ENCODE peak calls at places on chromosomes 11 and 22, in eight cellular contexts. V is MM.1S, W is Panc1, I is BJ, C is hepatocyte, L is AG04449, M is psoas muscle, Y is PC-3. B is an unnamed sample.

GRCh38 chr22:43126506-43127165 is 16.1 kb downstream of the BIK start:
- DNase-seq in V (no peak), W (no peak), I (peak), C (peak), L (peak), M (no peak), Y (peak), B (peak)

GRCh38 chr11:57649826-57650738 is at the start of gene YPEL4:
- DNase-seq in V (no peak), W (no peak), I (no peak), C (peak), L (no peak), M (peak), Y (peak), B (peak)

GRCh38 chr22:19622061-19622441 is 92.3 kb upstream of the SEPTIN5 start:
- DNase-seq in V (no peak), W (no peak), I (no peak), C (no peak), L (no peak), M (no peak), Y (no peak), B (no peak)

GRCh38 chr11:12674936-12675696 is 895 bp downstream of the TEAD1 start:
- DNase-seq in V (peak), W (no peak), I (no peak), C (peak), L (no peak), M (peak), Y (no peak), B (no peak)

GRCh38 chr11:66443602-66444001 is 5.0 kb upstream of the MRPL11 start:
- DNase-seq in V (no peak), W (no peak), I (peak), C (no peak), L (peak), M (no peak), Y (peak), B (peak)

GRCh38 chr11:69557266-69557665 is 75.8 kb downstream of the LINC01488 start:
- DNase-seq in V (no peak), W (no peak), I (no peak), C (no peak), L (no peak), M (no peak), Y (no peak), B (no peak)

GRCh38 chr22:29011200-29011867 is 50.3 kb downstream of the C22orf31 start:
- DNase-seq in V (no peak), W (no peak), I (no peak), C (no peak), L (no peak), M (no peak), Y (no peak), B (no peak)

GRCh38 chr11:68441466-68442230 is 18.9 kb upstream of the PPP6R3 start:
- DNase-seq in V (no peak), W (no peak), I (no peak), C (no peak), L (peak), M (peak), Y (no peak), B (peak)

DNA sequence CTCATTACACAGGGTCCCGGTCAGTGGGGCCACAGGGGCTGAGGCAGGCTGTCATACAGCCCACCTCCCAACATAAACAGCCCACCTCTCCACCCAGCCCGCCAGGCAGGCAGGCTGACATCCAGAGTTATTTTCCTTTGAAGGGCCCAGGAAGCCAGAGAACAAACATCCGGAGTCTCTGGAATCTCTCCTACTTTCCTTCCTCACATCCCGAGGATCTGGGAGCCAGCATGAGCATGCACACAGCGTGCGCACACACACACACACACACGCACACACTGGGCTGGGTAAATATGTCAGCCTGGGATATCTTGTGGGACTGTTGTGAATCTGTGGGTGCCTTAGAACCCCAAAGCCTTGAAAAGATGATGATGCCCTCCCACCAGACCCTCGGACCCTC is 55.4 kb downstream of the PDE2A start:
- DNase-seq in V (no peak), W (no peak), I (no peak), C (no peak), L (no peak), M (no peak), Y (no peak), B (peak)
- TF ChIP-seq CTCF in V (no peak), W (no peak), I (no peak), C (no peak), L (no peak), M (no peak), Y (no peak), B (no peak)

DNA sequence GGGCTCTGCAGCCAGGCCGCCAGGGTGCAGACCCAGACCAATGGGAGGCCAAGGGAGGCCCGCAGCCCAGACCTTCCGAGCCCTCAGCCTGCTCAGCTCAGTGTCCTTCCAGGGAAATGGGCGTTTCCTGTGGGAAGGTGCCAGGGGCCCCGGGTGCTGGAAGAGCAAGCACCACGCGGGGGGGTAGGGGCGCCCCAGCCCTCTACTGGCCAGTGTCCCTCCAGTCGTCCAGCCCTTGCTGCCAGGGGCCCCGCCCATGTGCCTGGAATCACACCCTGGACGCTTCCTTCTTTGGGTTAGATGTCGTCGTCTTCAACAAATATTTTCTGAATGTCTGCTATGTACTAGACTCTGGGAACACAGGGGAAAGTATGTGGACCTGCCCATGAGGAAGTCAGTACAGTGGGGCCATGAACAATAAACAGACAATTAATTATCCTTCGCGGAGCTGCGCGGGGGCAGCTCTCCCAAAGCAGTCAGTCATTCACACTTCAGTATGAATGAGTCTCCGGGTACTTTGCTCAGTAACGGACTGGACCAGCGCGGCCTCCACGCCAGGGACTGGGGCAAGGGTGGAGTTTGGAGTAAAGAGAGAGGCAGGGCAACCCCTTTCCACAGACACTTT is 60.2 kb downstream of the CDKN1C start:
- DNase-seq in V (no peak), W (no peak), I (peak), C (peak), L (peak), M (peak), Y (peak), B (peak)
- H3K4me3 ChIP-seq in V (no peak), W (no peak), I (no peak), C (no peak), L (peak), M (peak), Y (peak), B (peak)

GRCh38 chr11:7548659-7549283 is 35.0 kb downstream of the PPFIBP2 start:
- DNase-seq in V (peak), W (no peak), I (no peak), C (peak), L (no peak), M (no peak), Y (peak), B (no peak)
- TF ChIP-seq CTCF in V (peak), W (peak), I (no peak), C (peak), L (no peak), M (peak), Y (peak), B (no peak)

GRCh38 chr11:33941637-33942160 is 49.8 kb upstream of the LMO2 start:
- DNase-seq in V (no peak), W (no peak), I (no peak), C (no peak), L (no peak), M (no peak), Y (no peak), B (peak)
- H3K4me3 ChIP-seq in V (no peak), W (no peak), I (no peak), C (no peak), L (no peak), M (no peak), Y (no peak), B (no peak)

GRCh38 chr22:33382427-33382826 is 324.2 kb upstream of the SYN3 start:
- DNase-seq in V (no peak), W (no peak), I (no peak), C (no peak), L (no peak), M (no peak), Y (no peak), B (no peak)

GRCh38 chr22:33385611-33386010 is 327.4 kb upstream of the SYN3 start:
- DNase-seq in V (no peak), W (no peak), I (no peak), C (no peak), L (no peak), M (no peak), Y (no peak), B (no peak)

GRCh38 chr22:33381531-33382406 is 323.6 kb upstream of the SYN3 start:
- DNase-seq in V (no peak), W (no peak), I (no peak), C (no peak), L (no peak), M (no peak), Y (no peak), B (no peak)

GRCh38 chr22:33379836-33380235 is 321.7 kb upstream of the SYN3 start:
- DNase-seq in V (no peak), W (no peak), I (no peak), C (no peak), L (no peak), M (no peak), Y (no peak), B (no peak)

DNA sequence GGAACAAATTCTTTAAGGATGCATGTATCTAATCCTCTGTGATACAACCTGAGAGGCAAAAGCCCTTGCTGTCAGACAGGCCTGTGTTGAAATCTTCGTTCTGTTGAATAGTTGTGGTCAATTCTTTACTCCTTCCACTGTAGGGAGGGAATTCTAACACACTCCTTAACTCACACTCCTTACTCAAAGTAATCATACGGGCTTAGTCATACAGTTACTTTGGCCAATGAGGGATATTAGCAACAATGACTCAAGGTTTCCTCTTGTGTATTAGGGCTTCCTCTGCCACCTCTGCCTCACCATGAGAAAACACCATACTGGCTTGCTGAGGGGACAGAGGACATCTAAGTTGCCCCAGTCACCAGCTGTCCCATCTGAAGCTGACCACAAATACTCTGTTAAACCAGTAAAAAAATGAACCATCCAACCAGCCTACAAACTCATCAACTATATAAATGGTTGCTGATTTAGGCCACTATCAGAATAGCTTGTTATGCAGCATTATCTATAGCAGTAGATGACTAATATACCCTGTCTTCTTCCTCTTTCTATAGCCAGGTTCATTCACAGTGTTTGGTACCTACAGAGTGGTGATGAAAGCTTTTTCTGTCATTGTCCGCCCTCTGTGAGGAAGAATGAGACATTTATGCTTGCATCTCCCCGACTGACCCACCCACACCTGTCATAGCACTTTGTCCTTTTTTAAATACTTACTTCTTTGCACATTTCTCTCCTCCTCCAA is 322.8 kb upstream of the SYN3 start:
- DNase-seq in V (no peak), W (no peak), I (peak), C (peak), L (peak), M (no peak), Y (peak), B (no peak)
- TF ChIP-seq CTCF in V (no peak), W (no peak), I (no peak), C (no peak), L (no peak), M (no peak), Y (no peak), B (no peak)

DNA sequence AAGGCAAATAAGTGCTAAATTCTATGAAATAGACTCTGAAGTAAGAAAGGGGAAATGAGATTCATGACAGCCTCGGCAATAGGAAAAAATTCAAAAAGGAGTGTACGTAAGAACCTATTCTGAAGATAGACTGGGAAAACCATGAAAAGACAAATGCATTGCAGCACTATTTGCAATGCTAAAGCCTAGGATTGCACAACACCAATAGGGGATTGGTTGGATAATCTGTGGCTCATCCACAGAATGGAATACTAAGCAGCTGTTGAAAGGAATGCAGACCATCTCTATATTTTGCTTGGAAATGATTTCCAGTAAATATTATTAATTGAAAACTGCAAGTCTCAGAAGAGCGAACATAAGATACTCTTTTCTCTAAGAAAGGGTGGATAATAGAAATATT is 91.7 kb upstream of the CLMP start:
- DNase-seq in V (no peak), W (no peak), I (no peak), C (no peak), L (no peak), M (no peak), Y (no peak), B (no peak)
- H3K4me3 ChIP-seq in V (no peak), W (no peak), I (no peak), C (no peak), L (no peak), M (no peak), Y (no peak), B (no peak)

B was measured in foreskin fibroblast.